ENCODE peak calls at places on chromosomes 13 and 19, in five cellular contexts. One of them, this sample, is unnamed.

GRCh38 chr19:55442372-55443044 is 592 bp downstream of the SHISA7 start:
- DNase-seq in AG09319: no peak
- DNase-seq in cardiac septum: no peak
- DNase-seq in ELR: no peak
- DNase-seq in stimulated activated naive CD8-positive, alpha-beta T cell treated with anti-CD3 and anti-CD28 coated beads, Interleukin-15, amount 100 ng/mL, for 72 hours: no peak
- DNase-seq in this sample: no peak

GRCh38 chr19:13122980-13123957 is 5.2 kb downstream of the NACC1 start:
- DNase-seq in AG09319: no peak
- DNase-seq in cardiac septum: no peak
- DNase-seq in ELR: no peak
- DNase-seq in stimulated activated naive CD8-positive, alpha-beta T cell treated with anti-CD3 and anti-CD28 coated beads, Interleukin-15, amount 100 ng/mL, for 72 hours: no peak
- DNase-seq in this sample: no peak

GRCh38 chr19:33628921-33629825 is 7.4 kb downstream of the CHST8 start:
- DNase-seq in AG09319: no peak
- DNase-seq in cardiac septum: no peak
- DNase-seq in ELR: no peak
- DNase-seq in stimulated activated naive CD8-positive, alpha-beta T cell treated with anti-CD3 and anti-CD28 coated beads, Interleukin-15, amount 100 ng/mL, for 72 hours: no peak
- DNase-seq in this sample: no peak

GRCh38 chr13:21475115-21475514 is 16.0 kb upstream of the ZDHHC20 start:
- DNase-seq in AG09319: no peak
- DNase-seq in cardiac septum: no peak
- DNase-seq in ELR: no peak
- DNase-seq in stimulated activated naive CD8-positive, alpha-beta T cell treated with anti-CD3 and anti-CD28 coated beads, Interleukin-15, amount 100 ng/mL, for 72 hours: no peak
- DNase-seq in this sample: no peak

GRCh38 chr19:2451138-2451537 is 5.6 kb downstream of the LMNB2 start:
- DNase-seq in AG09319: no peak
- DNase-seq in cardiac septum: no peak
- DNase-seq in ELR: no peak
- DNase-seq in stimulated activated naive CD8-positive, alpha-beta T cell treated with anti-CD3 and anti-CD28 coated beads, Interleukin-15, amount 100 ng/mL, for 72 hours: no peak
- DNase-seq in this sample: no peak

GRCh38 chr19:14370169-14370998 is 10.9 kb upstream of the ADGRE5 start:
- DNase-seq in AG09319: no peak
- DNase-seq in cardiac septum: no peak
- DNase-seq in ELR: no peak
- DNase-seq in stimulated activated naive CD8-positive, alpha-beta T cell treated with anti-CD3 and anti-CD28 coated beads, Interleukin-15, amount 100 ng/mL, for 72 hours: peak
- DNase-seq in this sample: no peak

GRCh38 chr19:3440082-3440481 is 40.2 kb downstream of the SMIM24 start:
- DNase-seq in AG09319: no peak
- DNase-seq in cardiac septum: no peak
- DNase-seq in ELR: peak
- DNase-seq in stimulated activated naive CD8-positive, alpha-beta T cell treated with anti-CD3 and anti-CD28 coated beads, Interleukin-15, amount 100 ng/mL, for 72 hours: peak
- DNase-seq in this sample: no peak

GRCh38 chr13:98532254-98532653 is 44.7 kb downstream of the STK24 start:
- DNase-seq in AG09319: no peak
- DNase-seq in cardiac septum: no peak
- DNase-seq in ELR: no peak
- DNase-seq in stimulated activated naive CD8-positive, alpha-beta T cell treated with anti-CD3 and anti-CD28 coated beads, Interleukin-15, amount 100 ng/mL, for 72 hours: no peak
- DNase-seq in this sample: no peak

GRCh38 chr19:13748169-13748884 is 16.0 kb upstream of the MRI1 start:
- DNase-seq in AG09319: no peak
- DNase-seq in cardiac septum: no peak
- DNase-seq in ELR: peak
- DNase-seq in stimulated activated naive CD8-positive, alpha-beta T cell treated with anti-CD3 and anti-CD28 coated beads, Interleukin-15, amount 100 ng/mL, for 72 hours: no peak
- DNase-seq in this sample: no peak

GRCh38 chr13:31053098-31053497 is 108.6 kb downstream of the HSPH1 start:
- DNase-seq in AG09319: no peak
- DNase-seq in cardiac septum: no peak
- DNase-seq in ELR: peak
- DNase-seq in stimulated activated naive CD8-positive, alpha-beta T cell treated with anti-CD3 and anti-CD28 coated beads, Interleukin-15, amount 100 ng/mL, for 72 hours: no peak
- DNase-seq in this sample: no peak

GRCh38 chr19:55117636-55118391 is at the start of gene PPP1R12C:
- DNase-seq in AG09319: peak
- DNase-seq in cardiac septum: peak
- DNase-seq in ELR: peak
- DNase-seq in stimulated activated naive CD8-positive, alpha-beta T cell treated with anti-CD3 and anti-CD28 coated beads, Interleukin-15, amount 100 ng/mL, for 72 hours: peak
- DNase-seq in this sample: peak

GRCh38 chr19:29587518-29587986 is 18.5 kb upstream of the POP4 start:
- DNase-seq in AG09319: no peak
- DNase-seq in cardiac septum: no peak
- DNase-seq in ELR: peak
- DNase-seq in stimulated activated naive CD8-positive, alpha-beta T cell treated with anti-CD3 and anti-CD28 coated beads, Interleukin-15, amount 100 ng/mL, for 72 hours: peak
- DNase-seq in this sample: no peak

GRCh38 chr13:108534728-108535127 is 94.7 kb upstream of the MYO16 start:
- DNase-seq in AG09319: no peak
- DNase-seq in cardiac septum: no peak
- DNase-seq in ELR: no peak
- DNase-seq in stimulated activated naive CD8-positive, alpha-beta T cell treated with anti-CD3 and anti-CD28 coated beads, Interleukin-15, amount 100 ng/mL, for 72 hours: no peak
- DNase-seq in this sample: no peak